ENCODE peak calls at places on chromosomes 16 and 17, in five cellular contexts. D, P, I, J and Q are unnamed samples. For H3K27me3, the result is how much of the 10 kb centered on the place peaks cover.

GRCh38 chr17:50625032-50625871 is 9.4 kb upstream of the ABCC3 start:
- DNase-seq in D (no peak), I (no peak), J (no peak), P (no peak), Q (no peak)

GRCh38 chr17:47621293-47622178 is 28.2 kb upstream of the KPNB1 start:
- DNase-seq in P (peak), I (no peak), J (peak), D (no peak), Q (peak)

GRCh38 chr16:22195445-22195694 is 10.7 kb upstream of the EEF2K start:
- DNase-seq in P (no peak), J (no peak), D (no peak), I (no peak), Q (no peak)

GRCh38 chr17:82978354-82978753 is 101.1 kb upstream of the METRNL start:
- DNase-seq in J (no peak), D (no peak), I (no peak), P (no peak), Q (no peak)

GRCh38 chr16:78317871-78318270 is 218.4 kb downstream of the WWOX start:
- DNase-seq in I (no peak), J (no peak), D (no peak), P (no peak), Q (peak)

GRCh38 chr16:27318399-27319256 is 4.9 kb downstream of the IL4R start:
- DNase-seq in J (no peak), D (peak), I (no peak), P (peak), Q (no peak)

GRCh38 chr16:12002447-12003006 is 26.0 kb downstream of the SNX29 start:
- DNase-seq in P (peak), J (no peak), D (no peak), I (no peak), Q (no peak)

GRCh38 chr16:88854306-88855111 is 2.2 kb downstream of the GALNS start:
- DNase-seq in J (no peak), D (no peak), P (no peak), I (no peak), Q (no peak)

GRCh38 chr16:56801762-56802161 is 63.2 kb upstream of the SLC12A3 start:
- DNase-seq in P (no peak), J (no peak), D (no peak), I (no peak), Q (no peak)

GRCh38 chr17:1648582-1649115 is 1.0 kb downstream of the RILP start:
- DNase-seq in I (peak), J (peak), P (peak), D (peak), Q (peak)

GRCh38 chr16:47069841-47070584 is 73.7 kb downstream of the NETO2 start:
- DNase-seq in J (no peak), I (no peak), D (no peak), P (no peak), Q (no peak)

GRCh38 chr16:89720859-89721643 is at the start of the genes VPS9D1 and ZNF276:
- DNase-seq in P (peak), I (peak), J (peak), D (peak), Q (peak)

GRCh38 chr16:12314786-12315185 is 338.3 kb downstream of the SNX29 start:
- DNase-seq in P (no peak), I (no peak), D (no peak), J (no peak), Q (no peak)

GRCh38 chr17:31808521-31808920 is 50.5 kb downstream of the COPRS start:
- DNase-seq in P (no peak), J (no peak), I (no peak), D (no peak), Q (no peak)

GRCh38 chr16:13885700-13886099 is 34.3 kb upstream of the ERCC4 start:
- DNase-seq in D (no peak), P (no peak), J (no peak), I (no peak), Q (no peak)

GRCh38 chr17:44203731-44204452 is 4.2 kb upstream of the ATXN7L3 start:
- DNase-seq in P (peak), J (peak), I (no peak), D (no peak), Q (peak)

GRCh38 chr17:39699818-39700147 is at the start of gene ERBB2:
- DNase-seq in J (peak), D (no peak), I (peak), P (peak), Q (peak)

GRCh38 chr17:27560668-27561067 is 70.3 kb upstream of the LGALS9 start:
- DNase-seq in D (no peak), I (peak), P (peak), J (no peak), Q (no peak)
- H3K27me3 ChIP-seq in D (under half), I (under half), P (under half), J (under half), Q (under half)

DNA sequence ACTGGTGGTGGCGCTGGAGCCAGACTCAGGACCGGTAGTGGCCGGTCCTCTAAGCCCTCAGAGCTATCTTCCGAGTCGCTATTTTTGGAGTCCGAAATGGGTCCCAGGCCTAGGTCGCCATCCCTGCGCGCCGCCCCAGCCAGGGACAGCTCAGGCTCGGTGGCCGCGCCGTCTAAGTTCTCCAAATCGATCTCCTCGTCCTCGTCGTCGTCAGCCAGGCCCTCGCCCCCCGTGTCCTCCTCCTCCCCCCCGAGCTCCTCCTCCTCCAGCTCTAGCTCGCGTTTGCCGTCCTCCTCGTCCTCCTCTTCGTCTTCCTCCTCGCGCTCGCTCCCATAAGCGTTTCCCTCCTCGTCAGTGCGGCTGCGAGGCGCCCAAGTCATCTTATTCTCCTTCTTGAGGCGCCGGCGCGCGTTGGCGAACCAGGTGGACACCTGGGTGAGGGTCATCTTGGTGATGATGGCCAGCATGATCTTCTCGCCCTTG is 1.6 kb downstream of the IRX3 start:
- DNase-seq in P (no peak), J (no peak), D (peak), I (no peak), Q (no peak)
- H3K27me3 ChIP-seq in P (half or more), J (under half), D (under half), I (under half), Q (half or more)

GRCh38 chr17:48812001-48812400 is 5.0 kb downstream of the TTLL6 start:
- DNase-seq in J (no peak), P (no peak), I (no peak), D (no peak), Q (no peak)
- H3K27me3 ChIP-seq in J (under half), P (under half), I (under half), D (under half), Q (under half)

GRCh38 chr17:41733348-41734138 is 900 bp downstream of the HAP1 start:
- DNase-seq in J (no peak), D (no peak), I (no peak), P (no peak), Q (no peak)
- H3K27me3 ChIP-seq in J (under half), D (half or more), I (under half), P (half or more), Q (under half)

DNA sequence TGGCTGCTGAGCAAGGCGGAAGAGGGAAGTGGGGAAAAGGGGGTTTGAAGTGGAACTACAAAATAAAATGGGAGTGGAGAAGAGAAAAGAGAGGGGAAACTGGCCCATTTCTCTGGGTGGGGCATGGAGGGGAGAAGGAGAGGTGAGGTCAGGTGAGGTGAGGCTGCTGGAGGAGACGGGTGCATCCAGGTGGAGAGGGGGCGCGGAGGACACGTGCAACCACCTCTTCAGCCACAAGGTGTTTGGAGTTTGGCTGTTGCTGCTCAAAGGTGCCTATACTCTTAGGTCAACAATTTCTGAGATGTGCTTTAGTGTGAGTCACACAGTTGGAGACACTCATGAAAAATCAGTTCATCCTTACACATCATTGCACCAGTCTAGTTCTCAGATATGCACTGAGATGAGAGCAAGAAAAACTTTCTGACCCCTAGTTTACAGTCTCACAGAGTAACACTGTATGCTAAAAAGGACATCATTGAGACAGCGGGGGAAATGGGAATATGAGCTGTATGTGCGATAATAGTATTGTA is 4.8 kb downstream of the SLC6A4 start:
- DNase-seq in J (peak), D (no peak), P (peak), I (no peak), Q (no peak)
- H3K27me3 ChIP-seq in J (under half), D (under half), P (half or more), I (under half), Q (under half)

GRCh38 chr17:79478841-79479240 is 132.0 kb downstream of the RBFOX3 start:
- DNase-seq in D (no peak), J (no peak), I (no peak), P (no peak), Q (no peak)
- H3K27me3 ChIP-seq in D (half or more), J (half or more), I (under half), P (under half), Q (under half)